ENCODE peak calls at places on chromosomes 5 and 9, in ten cellular contexts. One of them, this sample, is unnamed.

GRCh38 chr5:96961053-96961452 is 25.2 kb downstream of the LNPEP start:
- DNase-seq in CD8-positive, alpha-beta T cell: no peak
- DNase-seq in adrenal gland: no peak
- DNase-seq in HepG2: no peak
- DNase-seq in psoas muscle: no peak
- DNase-seq in MCF 10A: peak; percentile 36
- DNase-seq in choroid plexus epithelial cell: peak; percentile 42
- DNase-seq in AG09319: no peak
- DNase-seq in MM.1S: peak; percentile 85
- DNase-seq in lung: no peak
- DNase-seq in this sample: no peak

GRCh38 chr9:84804948-84805694 is 135.6 kb downstream of the NTRK2 start:
- DNase-seq in CD8-positive, alpha-beta T cell: no peak
- DNase-seq in adrenal gland: no peak
- DNase-seq in HepG2: no peak
- DNase-seq in psoas muscle: no peak
- DNase-seq in MCF 10A: no peak
- DNase-seq in choroid plexus epithelial cell: no peak
- DNase-seq in AG09319: no peak
- DNase-seq in MM.1S: no peak
- DNase-seq in lung: no peak
- DNase-seq in this sample: no peak

GRCh38 chr5:126939887-126940286 is 90.5 kb downstream of the MARCHF3 start:
- DNase-seq in CD8-positive, alpha-beta T cell: no peak
- DNase-seq in adrenal gland: no peak
- DNase-seq in HepG2: no peak
- DNase-seq in psoas muscle: no peak
- DNase-seq in MCF 10A: no peak
- DNase-seq in choroid plexus epithelial cell: peak; percentile 14
- DNase-seq in AG09319: no peak
- DNase-seq in MM.1S: no peak
- DNase-seq in lung: no peak
- DNase-seq in this sample: no peak

GRCh38 chr5:55413644-55414043 is 105.9 kb downstream of the MTREX start:
- DNase-seq in CD8-positive, alpha-beta T cell: no peak
- DNase-seq in adrenal gland: no peak
- DNase-seq in HepG2: no peak
- DNase-seq in psoas muscle: no peak
- DNase-seq in MCF 10A: no peak
- DNase-seq in choroid plexus epithelial cell: no peak
- DNase-seq in AG09319: no peak
- DNase-seq in MM.1S: peak; percentile 43
- DNase-seq in lung: no peak
- DNase-seq in this sample: no peak

GRCh38 chr9:92001244-92001643 is 51.2 kb upstream of the ROR2 start:
- DNase-seq in CD8-positive, alpha-beta T cell: no peak
- DNase-seq in adrenal gland: no peak
- DNase-seq in HepG2: no peak
- DNase-seq in psoas muscle: no peak
- DNase-seq in MCF 10A: peak; percentile 21
- DNase-seq in choroid plexus epithelial cell: no peak
- DNase-seq in AG09319: no peak
- DNase-seq in MM.1S: no peak
- DNase-seq in lung: peak; percentile 13
- DNase-seq in this sample: peak; percentile 60

GRCh38 chr5:116453920-116454319 is 120.7 kb downstream of the SEMA6A start:
- DNase-seq in CD8-positive, alpha-beta T cell: no peak
- DNase-seq in adrenal gland: no peak
- DNase-seq in HepG2: peak; percentile 61
- DNase-seq in psoas muscle: no peak
- DNase-seq in MCF 10A: no peak
- DNase-seq in choroid plexus epithelial cell: peak; percentile 21
- DNase-seq in AG09319: no peak
- DNase-seq in MM.1S: no peak
- DNase-seq in lung: no peak
- DNase-seq in this sample: no peak

GRCh38 chr5:179486596-179487051 is 63.7 kb upstream of the RUFY1 start:
- DNase-seq in CD8-positive, alpha-beta T cell: no peak
- DNase-seq in adrenal gland: no peak
- DNase-seq in HepG2: no peak
- DNase-seq in psoas muscle: no peak
- DNase-seq in MCF 10A: no peak
- DNase-seq in choroid plexus epithelial cell: peak; percentile 18
- DNase-seq in AG09319: no peak
- DNase-seq in MM.1S: no peak
- DNase-seq in lung: no peak
- DNase-seq in this sample: no peak

GRCh38 chr5:32339198-32339597 is 26.5 kb upstream of the MTMR12 start:
- DNase-seq in CD8-positive, alpha-beta T cell: no peak
- DNase-seq in adrenal gland: no peak
- DNase-seq in HepG2: no peak
- DNase-seq in psoas muscle: no peak
- DNase-seq in MCF 10A: peak; percentile 56
- DNase-seq in choroid plexus epithelial cell: peak; percentile 35
- DNase-seq in AG09319: no peak
- DNase-seq in MM.1S: no peak
- DNase-seq in lung: no peak
- DNase-seq in this sample: no peak

GRCh38 chr9:79662553-79662956 is 90.8 kb downstream of the TLE4 start:
- DNase-seq in CD8-positive, alpha-beta T cell: no peak
- DNase-seq in adrenal gland: no peak
- DNase-seq in HepG2: no peak
- DNase-seq in psoas muscle: no peak
- DNase-seq in MCF 10A: no peak
- DNase-seq in choroid plexus epithelial cell: peak; percentile 38
- DNase-seq in AG09319: no peak
- DNase-seq in MM.1S: no peak
- DNase-seq in lung: no peak
- DNase-seq in this sample: no peak

GRCh38 chr9:134561427-134562145 is 80.0 kb upstream of the COL5A1 start:
- DNase-seq in CD8-positive, alpha-beta T cell: no peak
- DNase-seq in adrenal gland: no peak
- DNase-seq in HepG2: no peak
- DNase-seq in psoas muscle: no peak
- DNase-seq in MCF 10A: no peak
- DNase-seq in choroid plexus epithelial cell: no peak
- DNase-seq in AG09319: no peak
- DNase-seq in MM.1S: no peak
- DNase-seq in lung: no peak
- DNase-seq in this sample: no peak

GRCh38 chr5:74028976-74029375 is 403.0 kb downstream of the ARHGEF28 start:
- DNase-seq in CD8-positive, alpha-beta T cell: no peak
- DNase-seq in adrenal gland: no peak
- DNase-seq in HepG2: no peak
- DNase-seq in psoas muscle: no peak
- DNase-seq in MCF 10A: no peak
- DNase-seq in choroid plexus epithelial cell: no peak
- DNase-seq in AG09319: no peak
- DNase-seq in MM.1S: no peak
- DNase-seq in lung: no peak
- DNase-seq in this sample: no peak

GRCh38 chr5:170747851-170748250 is 35.7 kb upstream of the GABRP start:
- DNase-seq in CD8-positive, alpha-beta T cell: no peak
- DNase-seq in adrenal gland: no peak
- DNase-seq in HepG2: peak; percentile 15
- DNase-seq in psoas muscle: no peak
- DNase-seq in MCF 10A: peak; percentile 51
- DNase-seq in choroid plexus epithelial cell: peak; percentile 31
- DNase-seq in AG09319: no peak
- DNase-seq in MM.1S: no peak
- DNase-seq in lung: no peak
- DNase-seq in this sample: peak; percentile 82

GRCh38 chr9:120646943-120647342 is 67.0 kb upstream of the CDK5RAP2 start:
- DNase-seq in CD8-positive, alpha-beta T cell: no peak
- DNase-seq in adrenal gland: no peak
- DNase-seq in HepG2: peak; percentile 65
- DNase-seq in psoas muscle: no peak
- DNase-seq in MCF 10A: no peak
- DNase-seq in choroid plexus epithelial cell: no peak
- DNase-seq in AG09319: no peak
- DNase-seq in MM.1S: no peak
- DNase-seq in lung: no peak
- DNase-seq in this sample: no peak

GRCh38 chr9:32707326-32707725 is 71.9 kb upstream of the TAF1L start:
- DNase-seq in CD8-positive, alpha-beta T cell: no peak
- DNase-seq in adrenal gland: no peak
- DNase-seq in HepG2: no peak
- DNase-seq in psoas muscle: no peak
- DNase-seq in MCF 10A: no peak
- DNase-seq in choroid plexus epithelial cell: no peak
- DNase-seq in AG09319: no peak
- DNase-seq in MM.1S: no peak
- DNase-seq in lung: no peak
- DNase-seq in this sample: no peak

GRCh38 chr5:82597437-82597836 is 319.3 kb upstream of the RPS23 start:
- DNase-seq in CD8-positive, alpha-beta T cell: no peak
- DNase-seq in adrenal gland: no peak
- DNase-seq in HepG2: no peak
- DNase-seq in psoas muscle: no peak
- DNase-seq in MCF 10A: no peak
- DNase-seq in choroid plexus epithelial cell: no peak
- DNase-seq in AG09319: no peak
- DNase-seq in MM.1S: no peak
- DNase-seq in lung: no peak
- DNase-seq in this sample: no peak
- TF ChIP-seq CTCF in CD8-positive, alpha-beta T cell: no peak
- TF ChIP-seq CTCF in adrenal gland: no peak
- TF ChIP-seq CTCF in HepG2: peak; percentile 31
- TF ChIP-seq CTCF in psoas muscle: no peak
- TF ChIP-seq CTCF in MCF 10A: no peak
- TF ChIP-seq CTCF in choroid plexus epithelial cell: peak; percentile 39
- TF ChIP-seq CTCF in AG09319: peak; percentile 10
- TF ChIP-seq CTCF in MM.1S: peak; percentile 13
- TF ChIP-seq CTCF in lung: no peak
- TF ChIP-seq CTCF in this sample: peak; percentile 17

GRCh38 chr9:127525426-127526188 is 74.3 kb downstream of the LRSAM1 start:
- DNase-seq in CD8-positive, alpha-beta T cell: no peak
- DNase-seq in adrenal gland: peak; percentile 46
- DNase-seq in HepG2: peak; percentile 26
- DNase-seq in psoas muscle: no peak
- DNase-seq in MCF 10A: no peak
- DNase-seq in choroid plexus epithelial cell: peak; percentile 80
- DNase-seq in AG09319: no peak
- DNase-seq in MM.1S: peak; percentile 25
- DNase-seq in lung: no peak
- DNase-seq in this sample: no peak
- TF ChIP-seq CTCF in CD8-positive, alpha-beta T cell: peak; percentile 57
- TF ChIP-seq CTCF in adrenal gland: peak; percentile 57
- TF ChIP-seq CTCF in HepG2: peak; percentile 72
- TF ChIP-seq CTCF in psoas muscle: peak; percentile 47
- TF ChIP-seq CTCF in MCF 10A: peak; percentile 44
- TF ChIP-seq CTCF in choroid plexus epithelial cell: peak; percentile 84
- TF ChIP-seq CTCF in AG09319: peak; percentile 64
- TF ChIP-seq CTCF in MM.1S: peak; percentile 56
- TF ChIP-seq CTCF in lung: peak; percentile 25
- TF ChIP-seq CTCF in this sample: peak; percentile 60

DNA sequence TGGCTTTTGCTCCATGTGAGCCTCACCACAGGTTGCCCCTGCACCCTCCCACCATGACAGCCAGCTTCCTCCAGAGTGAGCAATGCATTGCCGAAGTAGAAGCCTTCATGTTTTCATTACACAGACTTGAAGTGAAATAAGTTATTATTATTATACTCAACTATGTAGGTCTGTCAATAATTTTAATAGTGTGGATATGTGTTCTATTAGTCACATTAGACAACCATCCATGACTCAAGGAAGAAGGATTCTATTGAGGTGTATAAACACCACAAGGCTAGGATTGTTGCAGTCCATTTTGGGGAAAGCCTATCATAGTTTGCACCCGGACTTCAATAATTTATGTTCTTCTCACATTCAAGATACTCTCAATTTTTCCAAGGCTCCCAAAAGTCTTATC is 369.5 kb downstream of the TAF11L14 start:
- DNase-seq in CD8-positive, alpha-beta T cell: no peak
- DNase-seq in adrenal gland: no peak
- DNase-seq in HepG2: no peak
- DNase-seq in psoas muscle: no peak
- DNase-seq in MCF 10A: no peak
- DNase-seq in choroid plexus epithelial cell: no peak
- DNase-seq in AG09319: no peak
- DNase-seq in MM.1S: no peak
- DNase-seq in lung: no peak
- DNase-seq in this sample: no peak
- TF ChIP-seq CTCF in CD8-positive, alpha-beta T cell: no peak
- TF ChIP-seq CTCF in adrenal gland: no peak
- TF ChIP-seq CTCF in HepG2: no peak
- TF ChIP-seq CTCF in psoas muscle: no peak
- TF ChIP-seq CTCF in MCF 10A: no peak
- TF ChIP-seq CTCF in choroid plexus epithelial cell: no peak
- TF ChIP-seq CTCF in AG09319: no peak
- TF ChIP-seq CTCF in MM.1S: no peak
- TF ChIP-seq CTCF in lung: no peak
- TF ChIP-seq CTCF in this sample: no peak

GRCh38 chr5:9391080-9391479 is 154.8 kb downstream of the SEMA5A start:
- DNase-seq in CD8-positive, alpha-beta T cell: no peak
- DNase-seq in adrenal gland: no peak
- DNase-seq in HepG2: no peak
- DNase-seq in psoas muscle: no peak
- DNase-seq in MCF 10A: no peak
- DNase-seq in choroid plexus epithelial cell: no peak
- DNase-seq in AG09319: no peak
- DNase-seq in MM.1S: no peak
- DNase-seq in lung: no peak
- DNase-seq in this sample: no peak

GRCh38 chr5:9390128-9390527 is 155.7 kb downstream of the SEMA5A start:
- DNase-seq in CD8-positive, alpha-beta T cell: no peak
- DNase-seq in adrenal gland: no peak
- DNase-seq in HepG2: no peak
- DNase-seq in psoas muscle: no peak
- DNase-seq in MCF 10A: no peak
- DNase-seq in choroid plexus epithelial cell: no peak
- DNase-seq in AG09319: no peak
- DNase-seq in MM.1S: no peak
- DNase-seq in lung: no peak
- DNase-seq in this sample: no peak

GRCh38 chr5:9388941-9389674 is 156.8 kb downstream of the SEMA5A start:
- DNase-seq in CD8-positive, alpha-beta T cell: no peak
- DNase-seq in adrenal gland: no peak
- DNase-seq in HepG2: no peak
- DNase-seq in psoas muscle: no peak
- DNase-seq in MCF 10A: no peak
- DNase-seq in choroid plexus epithelial cell: no peak
- DNase-seq in AG09319: no peak
- DNase-seq in MM.1S: no peak
- DNase-seq in lung: no peak
- DNase-seq in this sample: no peak

GRCh38 chr5:9386945-9387344 is 158.9 kb downstream of the SEMA5A start:
- DNase-seq in CD8-positive, alpha-beta T cell: no peak
- DNase-seq in adrenal gland: no peak
- DNase-seq in HepG2: no peak
- DNase-seq in psoas muscle: no peak
- DNase-seq in MCF 10A: no peak
- DNase-seq in choroid plexus epithelial cell: no peak
- DNase-seq in AG09319: no peak
- DNase-seq in MM.1S: no peak
- DNase-seq in lung: no peak
- DNase-seq in this sample: no peak

DNA sequence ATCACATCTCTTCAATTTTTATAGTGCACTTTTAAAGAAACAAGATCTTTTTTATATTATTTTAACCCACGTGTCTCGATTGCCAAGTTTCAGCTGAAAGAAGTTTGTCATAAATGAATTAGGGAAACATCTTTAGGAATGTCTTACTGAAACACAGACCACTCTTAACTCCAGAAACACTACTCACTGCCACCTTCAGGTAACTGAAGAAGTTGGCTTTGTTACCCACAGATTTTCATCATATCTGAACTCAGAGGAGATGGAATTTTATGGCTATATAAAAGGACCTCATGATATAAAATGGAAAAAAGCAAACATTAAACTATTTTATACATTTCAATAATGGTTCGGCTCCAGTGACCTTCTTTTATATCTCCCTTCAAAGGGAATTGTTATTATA is 158.0 kb downstream of the SEMA5A start:
- DNase-seq in CD8-positive, alpha-beta T cell: no peak
- DNase-seq in adrenal gland: no peak
- DNase-seq in HepG2: no peak
- DNase-seq in psoas muscle: no peak
- DNase-seq in MCF 10A: no peak
- DNase-seq in choroid plexus epithelial cell: peak; percentile 51
- DNase-seq in AG09319: no peak
- DNase-seq in MM.1S: no peak
- DNase-seq in lung: no peak
- DNase-seq in this sample: no peak
- TF ChIP-seq CTCF in CD8-positive, alpha-beta T cell: no peak
- TF ChIP-seq CTCF in adrenal gland: no peak
- TF ChIP-seq CTCF in HepG2: no peak
- TF ChIP-seq CTCF in psoas muscle: no peak
- TF ChIP-seq CTCF in MCF 10A: no peak
- TF ChIP-seq CTCF in choroid plexus epithelial cell: peak; percentile 34
- TF ChIP-seq CTCF in AG09319: no peak
- TF ChIP-seq CTCF in MM.1S: no peak
- TF ChIP-seq CTCF in lung: no peak
- TF ChIP-seq CTCF in this sample: peak; percentile 54